ENCODE peak calls at places on chromosomes 12 and 14, in five cellular contexts. U is HepG2, C is astrocyte, V is HCT116, N is fibroblast of lung. O is an unnamed sample.

GRCh38 chr12:82919365-82920054 is 232.8 kb downstream of the TMTC2 start:
- DNase-seq in V (no peak), N (no peak), C (no peak), U (no peak), O (no peak)

GRCh38 chr14:56087824-56088571 is 30.2 kb upstream of the PELI2 start:
- DNase-seq in U (no peak), C (peak; percentile 71), N (peak; percentile 74), V (no peak), O (peak; percentile 33)

GRCh38 chr12:113310489-113310888 is 24.4 kb downstream of the SLC8B1 start:
- DNase-seq in C (no peak), N (no peak), U (peak; percentile 15), V (no peak), O (peak; percentile 32)

GRCh38 chr12:51852404-51853137 is 4.1 kb upstream of the FIGNL2 start:
- DNase-seq in N (no peak), C (no peak), V (no peak), U (no peak), O (no peak)

GRCh38 chr14:91348861-91349465 is 68.7 kb downstream of the CCDC88C start:
- DNase-seq in N (no peak), V (no peak), C (no peak), U (no peak), O (no peak)

GRCh38 chr12:121894633-121895032 is 6.0 kb downstream of the PSMD9 start:
- DNase-seq in N (peak; percentile 55), V (no peak), U (peak; percentile 78), C (peak; percentile 41), O (no peak)

GRCh38 chr14:61570188-61570960 is 124.9 kb upstream of the HIF1A start:
- DNase-seq in N (peak; percentile 91), U (no peak), C (peak; percentile 91), V (no peak), O (peak; percentile 69)

GRCh38 chr14:72451081-72451972 is 442.6 kb downstream of the DPF3 start:
- DNase-seq in U (no peak), V (no peak), C (peak; percentile 41), N (peak; percentile 60), O (peak; percentile 75)

GRCh38 chr14:63654346-63654745 is 12.7 kb upstream of the WDR89 start:
- DNase-seq in N (peak; percentile 54), V (no peak), U (no peak), C (peak; percentile 37), O (no peak)

DNA sequence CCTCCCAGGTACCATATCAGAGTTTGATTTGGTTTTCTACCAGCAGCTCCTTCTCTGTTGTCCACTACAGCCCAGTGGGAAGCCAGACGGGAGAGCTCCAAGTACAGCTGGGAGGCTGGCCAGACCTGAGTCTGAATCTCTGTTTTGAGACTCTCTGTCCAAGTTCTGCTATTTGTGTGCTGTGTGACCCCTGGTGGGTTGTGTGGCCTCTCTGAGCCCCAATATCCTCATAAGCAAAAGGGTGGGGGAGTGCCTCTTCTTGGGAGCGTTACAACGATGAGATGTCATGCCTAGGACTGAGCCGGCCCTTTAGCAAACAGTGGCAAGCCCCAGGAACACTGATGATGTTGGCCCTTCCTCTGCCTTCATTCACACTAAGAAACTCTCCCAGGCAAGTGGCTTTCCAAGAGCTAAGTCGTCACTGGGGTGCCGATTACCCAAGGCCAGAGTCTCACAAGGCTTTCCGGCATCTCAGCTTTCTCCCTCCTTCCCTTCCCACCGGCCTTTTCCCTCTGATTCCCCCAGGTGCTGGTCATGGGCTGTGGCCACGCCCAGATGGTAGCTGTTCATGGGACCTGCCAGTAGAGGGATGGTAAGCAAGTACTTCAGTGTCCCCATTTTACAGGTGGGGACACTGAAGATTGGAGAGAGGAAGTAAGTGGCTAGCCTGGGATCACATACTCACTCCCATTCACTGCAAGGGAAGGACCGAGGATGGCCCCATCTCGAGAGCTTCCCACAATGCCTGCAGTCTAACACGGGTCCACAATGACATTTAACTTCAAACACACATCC is 47.7 kb downstream of the BCL11B start:
- DNase-seq in V (peak; percentile 22), C (no peak), N (no peak), U (no peak), O (no peak)
- H3K4me1 ChIP-seq in V (no peaks in the 10 kb centered on the region), C (no peaks in the 10 kb centered on the region), N (no peaks in the 10 kb centered on the region), U (no peaks in the 10 kb centered on the region), O (no peaks in the 10 kb centered on the region)

GRCh38 chr12:114479831-114480230 is 73.9 kb upstream of the TBX5 start:
- DNase-seq in V (no peak), C (no peak), N (no peak), U (no peak), O (no peak)
- TF ChIP-seq EZH2 in V (no peak), C (peak; percentile 48), N (no peak), U (no peak), O (no peak)

DNA sequence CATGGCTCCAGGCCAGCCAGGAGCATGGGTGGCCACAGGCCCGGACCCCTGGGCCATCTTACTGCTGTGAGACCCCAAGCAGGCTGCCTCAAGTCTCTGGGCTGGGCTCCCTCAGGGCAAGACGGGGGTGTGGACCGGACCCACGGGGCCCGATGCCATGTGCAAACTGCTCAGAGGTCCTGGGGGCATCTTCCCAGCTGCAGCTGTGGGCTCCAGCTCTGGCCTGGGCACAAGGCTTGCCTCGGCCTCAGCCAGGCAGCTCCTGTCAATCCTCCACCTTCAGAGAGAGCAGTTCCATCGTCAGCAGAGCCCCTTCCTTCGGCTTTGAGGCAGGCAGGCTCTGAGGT is 12.4 kb upstream of the GPR132 start:
- DNase-seq in N (no peak), U (no peak), C (no peak), V (no peak), O (no peak)
- H3K27ac ChIP-seq in N (no peak overlapping the region), U (no peak overlapping the region), C (no peak overlapping the region), V (no peak overlapping the region), O (no peak overlapping the region)

GRCh38 chr12:96101806-96102205 is 66.4 kb upstream of the LTA4H start:
- DNase-seq in U (no peak), V (no peak), N (no peak), C (no peak), O (no peak)

GRCh38 chr12:96098631-96099030 is 63.2 kb upstream of the LTA4H start:
- DNase-seq in N (no peak), U (no peak), V (no peak), C (no peak), O (no peak)

GRCh38 chr12:96099431-96099830 is 64.0 kb upstream of the LTA4H start:
- DNase-seq in V (no peak), U (no peak), C (no peak), N (no peak), O (no peak)

GRCh38 chr12:96103067-96103650 is 67.8 kb upstream of the LTA4H start:
- DNase-seq in V (no peak), U (no peak), C (no peak), N (no peak), O (no peak)

DNA sequence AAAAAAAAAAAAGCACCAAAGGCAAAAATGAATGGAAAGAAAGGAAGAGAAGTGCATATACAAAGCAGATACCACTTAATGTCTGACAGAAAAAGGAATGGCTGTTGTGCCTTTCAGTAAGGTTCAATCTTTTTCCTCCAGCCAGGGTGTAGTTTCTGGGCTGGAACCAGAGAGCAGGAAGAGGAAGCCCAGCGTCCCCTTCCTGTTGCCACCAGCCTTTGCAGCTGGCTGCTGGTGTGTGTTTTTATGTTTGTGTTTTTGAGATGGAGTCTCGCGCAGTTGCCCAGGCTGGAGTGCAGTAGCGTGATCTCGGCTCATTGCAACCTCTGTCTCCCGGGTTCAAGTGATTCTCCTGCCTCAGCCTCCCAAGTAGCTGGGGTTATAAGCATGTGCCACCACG is 64.6 kb upstream of the LTA4H start:
- DNase-seq in N (no peak), U (no peak), V (no peak), C (no peak), O (peak; percentile 29)
- H3K4me1 ChIP-seq in N (no peaks in the 10 kb centered on the region), U (no peaks in the 10 kb centered on the region), V (no peaks in the 10 kb centered on the region), C (no peaks in the 10 kb centered on the region), O (peaks cover 8% of the 10 kb centered on the region)

GRCh38 chr12:53976172-53976822 is 1.5 kb upstream of the HOTAIR start:
- DNase-seq in U (no peak), C (no peak), V (no peak), N (no peak), O (no peak)
- TF ChIP-seq EZH2 in U (no peak), C (peak; percentile 32), V (no peak), N (no peak), O (no peak)

DNA sequence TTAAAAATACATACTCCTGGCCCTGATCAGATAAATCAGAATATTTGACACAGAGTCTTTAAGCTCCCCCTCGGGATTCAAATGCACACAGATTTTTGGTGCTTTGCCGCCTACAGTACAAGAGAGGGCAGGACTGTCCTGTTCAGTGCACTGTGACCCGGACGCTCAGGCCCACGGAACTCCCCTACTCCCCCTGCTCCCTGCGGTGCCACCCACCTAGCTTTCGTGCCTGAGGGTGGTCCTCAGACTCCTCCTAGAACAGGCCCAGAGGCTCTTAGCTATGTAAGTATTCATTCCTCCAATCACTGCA is 13.7 kb upstream of the SERPINA3 start:
- DNase-seq in N (no peak), U (no peak), V (no peak), C (no peak), O (no peak)
- H3K27ac ChIP-seq in N (no peak overlapping the region), U (peak overlapping the region; percentile 96), V (peak overlapping the region; percentile 68), C (peak overlapping the region; percentile 97), O (no peak overlapping the region)

GRCh38 chr14:54735424-54735823 is 167.2 kb downstream of the GCH1 start:
- DNase-seq in V (no peak), U (no peak), N (no peak), C (no peak), O (no peak)
- H3K4me1 ChIP-seq in V (no peaks in the 10 kb centered on the region), U (peaks cover 17% of the 10 kb centered on the region), N (peaks cover 7% of the 10 kb centered on the region), C (peaks cover under 1% of the 10 kb centered on the region), O (peaks cover under 1% of the 10 kb centered on the region)

DNA sequence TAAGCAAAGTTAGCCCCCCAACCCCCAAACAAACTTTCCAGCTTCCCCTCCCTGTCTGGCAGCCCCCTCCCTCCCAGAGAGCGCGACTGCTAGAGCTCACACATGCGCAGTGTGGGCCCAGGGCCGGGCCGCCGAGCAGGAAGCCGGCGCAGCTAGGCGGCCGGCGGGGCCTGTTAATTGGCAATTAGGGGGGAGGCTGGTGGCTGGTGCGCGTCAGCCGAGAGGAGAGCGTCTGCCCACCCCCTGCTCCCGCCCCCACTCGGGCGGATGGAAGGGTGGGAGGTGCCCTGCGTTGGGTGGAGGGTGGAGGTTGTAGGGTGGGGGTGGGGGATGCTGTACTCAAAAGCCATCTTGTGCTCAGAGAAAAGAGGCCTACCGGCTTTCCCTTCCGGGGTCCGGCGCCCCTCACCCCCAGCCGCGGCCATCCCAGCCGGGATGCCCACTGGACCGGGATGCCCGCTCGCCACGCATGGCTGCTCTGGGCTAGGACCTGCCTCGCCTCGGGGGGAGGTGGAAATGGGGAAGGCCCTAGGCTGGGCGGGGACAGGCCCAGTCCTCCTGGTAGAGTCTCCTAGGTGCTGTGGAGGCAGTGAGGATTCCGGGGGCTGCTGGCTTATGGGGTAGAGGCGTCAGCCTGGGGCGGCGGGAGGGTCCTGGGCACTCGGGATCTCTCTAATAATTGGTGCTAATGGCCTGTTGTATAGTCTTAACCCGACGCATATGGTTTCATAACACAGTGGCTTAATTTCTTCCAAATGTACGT is 9.2 kb downstream of the HOXC8 start:
- DNase-seq in U (no peak), N (no peak), C (no peak), V (peak; percentile 84), O (peak; percentile 98)
- TF ChIP-seq EZH2 in U (peak; percentile 17), N (no peak), C (no peak), V (no peak), O (no peak)

O was measured in DND-41.